ENCODE peak calls at places on chromosomes 6 and 20, in six cellular contexts. H is GM12878, N is NB4, B is ovary, O is prostate gland, E is heart left ventricle. D is an unnamed sample.

GRCh38 chr20:57147185-57147584 is 119.3 kb downstream of the BMP7 start:
- DNase-seq in O (no peak), E (no peak), N (no peak), H (no peak), B (no peak), D (no peak)

GRCh38 chr6:149182262-149182661 is 135.2 kb upstream of the TAB2 start:
- DNase-seq in H (no peak), E (no peak), O (no peak), N (no peak), B (peak; percentile 43), D (peak; percentile 87)

GRCh38 chr6:56913276-56914138 is 41.4 kb upstream of the BEND6 start:
- DNase-seq in B (no peak), N (no peak), H (no peak), O (no peak), E (no peak), D (no peak)

GRCh38 chr6:148866657-148867268 is 119.9 kb downstream of the UST start:
- DNase-seq in O (no peak), E (no peak), N (no peak), B (no peak), H (peak; percentile 68), D (no peak)

GRCh38 chr20:36273414-36274247 is 32.5 kb upstream of the DLGAP4 start:
- DNase-seq in O (no peak), B (no peak), E (no peak), H (no peak), N (peak; percentile 51), D (no peak)

GRCh38 chr20:438581-439469 is 23.5 kb downstream of the TBC1D20 start:
- DNase-seq in N (no peak), B (no peak), O (no peak), H (peak; percentile 13), E (no peak), D (no peak)

GRCh38 chr6:142758257-142759025 is 186.5 kb downstream of the HIVEP2 start:
- DNase-seq in O (no peak), E (no peak), N (no peak), B (no peak), H (no peak), D (no peak)

GRCh38 chr6:100230115-100230975 is 234.4 kb downstream of the SIM1 start:
- DNase-seq in H (no peak), E (no peak), B (no peak), N (no peak), O (no peak), D (no peak)

GRCh38 chr20:17227669-17228623 is 1.1 kb downstream of the PCSK2 start:
- DNase-seq in B (peak; percentile 40), O (no peak), E (no peak), H (no peak), N (no peak), D (no peak)

GRCh38 chr6:53605543-53606235 is 59.9 kb downstream of the KLHL31 start:
- DNase-seq in E (no peak), H (no peak), O (no peak), N (no peak), B (no peak), D (no peak)

GRCh38 chr20:44646023-44646640 is 5.4 kb downstream of the ADA start:
- DNase-seq in E (no peak), N (peak; percentile 97), O (no peak), B (no peak), H (peak; percentile 90), D (no peak)

GRCh38 chr6:44022671-44023352 is 104.4 kb downstream of the MRPL14 start:
- DNase-seq in N (no peak), E (no peak), O (no peak), H (no peak), B (no peak), D (no peak)
- TF ChIP-seq POLR2A in N (no peak), E (no peak), O (no peak), H (no peak), B (no peak), D (no peak)

DNA sequence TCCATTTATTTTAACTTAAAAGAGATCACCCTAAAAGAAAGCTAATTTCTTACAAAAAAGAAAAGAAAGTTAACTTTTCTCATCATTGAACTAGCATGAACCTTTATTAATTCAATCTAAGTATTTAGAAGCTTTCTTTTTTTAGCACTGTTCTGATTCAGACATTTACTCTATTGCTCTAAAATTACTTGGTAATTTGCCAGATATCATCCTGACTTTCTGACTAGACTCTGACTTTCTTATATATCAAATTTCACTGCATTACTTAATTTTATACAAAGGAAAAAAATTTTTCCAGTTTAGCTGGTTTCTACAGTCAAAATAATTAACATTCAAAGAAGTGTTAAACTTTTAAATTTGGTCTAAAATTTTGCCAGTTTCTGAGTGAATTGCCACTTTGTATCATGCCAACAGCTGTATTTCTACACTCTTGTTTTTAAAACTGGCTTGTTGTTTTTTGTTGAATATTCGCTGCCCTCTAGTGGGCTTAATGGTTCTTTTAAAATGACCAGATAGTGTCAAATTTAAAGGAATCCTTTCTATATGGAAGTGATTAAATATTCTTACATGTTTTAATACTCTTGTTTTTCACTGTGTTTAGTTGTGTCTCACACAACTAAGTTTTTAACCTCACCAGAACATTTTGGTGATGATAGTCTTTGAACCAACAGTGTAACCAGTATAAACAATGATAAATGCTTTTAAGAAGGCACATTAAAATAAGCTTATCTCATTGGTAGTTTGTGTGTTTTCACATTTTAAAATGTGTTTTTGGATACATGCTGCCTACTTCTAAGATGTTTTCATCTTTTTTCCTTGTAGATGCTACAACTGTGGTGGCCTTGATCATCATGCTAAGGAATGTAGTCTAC is 102.0 kb downstream of the POPDC3 start:
- DNase-seq in H (no peak), N (peak; percentile 61), B (no peak), E (no peak), O (no peak), D (no peak)
- TF ChIP-seq CTCF in H (peak; percentile 42), N (peak; percentile 34), B (no peak), E (peak; percentile 33), O (no peak), D (peak; percentile 55)

DNA sequence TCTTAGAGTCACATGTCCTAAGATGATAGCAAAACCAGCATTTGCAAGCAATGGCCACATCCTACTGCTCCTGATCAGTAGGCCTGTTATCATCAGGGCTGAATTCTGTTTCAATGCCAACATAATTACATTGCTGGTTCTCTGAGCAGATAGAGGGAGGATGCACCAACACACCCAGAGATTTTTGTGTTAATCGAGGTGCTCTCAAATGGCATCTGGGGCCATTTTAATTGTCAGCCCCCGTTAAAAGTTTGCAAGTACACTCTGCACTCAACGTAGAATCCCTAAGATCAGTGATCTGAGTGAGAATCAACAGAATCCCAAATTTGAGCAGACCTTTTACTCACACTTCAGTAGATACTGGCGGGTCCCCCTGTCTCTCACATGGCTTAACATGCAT is 24.8 kb downstream of the ADTRP start:
- DNase-seq in B (no peak), O (no peak), H (no peak), N (no peak), E (no peak), D (no peak)
- TF ChIP-seq POLR2A in B (no peak), O (no peak), H (no peak), N (no peak), E (no peak), D (no peak)

DNA sequence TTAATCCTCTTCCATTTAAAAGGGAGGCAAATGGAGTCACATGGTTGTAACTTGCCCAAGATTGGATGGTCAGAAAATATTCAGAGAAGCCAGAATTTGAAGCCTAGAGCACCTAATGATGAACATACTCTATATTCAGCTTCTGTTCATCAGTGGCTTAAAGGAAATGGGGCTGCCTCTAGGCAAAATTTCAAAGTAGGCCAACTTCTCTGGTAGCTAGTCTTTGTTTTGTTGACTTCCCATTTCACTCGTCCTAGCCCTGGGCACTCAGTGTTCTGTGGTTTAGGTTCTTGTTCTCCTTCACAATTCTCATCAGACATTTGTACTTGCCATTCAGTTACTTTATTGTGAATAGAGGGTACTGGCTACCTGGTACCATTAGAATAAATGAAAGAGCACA is 13.2 kb downstream of the MAP3K7 start:
- DNase-seq in N (no peak), H (no peak), B (no peak), E (no peak), O (no peak), D (no peak)
- TF ChIP-seq CTCF in N (no peak), H (no peak), B (no peak), E (no peak), O (no peak), D (no peak)

GRCh38 chr20:62237772-62238568 is at the start of gene OSBPL2:
- DNase-seq in E (peak; percentile 99), H (peak; percentile 95), B (peak; percentile 99), N (peak; percentile 98), O (peak; percentile 99), D (peak; percentile 100)
- TF ChIP-seq POLR2A in E (peak; percentile 31), H (peak; percentile 67), B (no peak), N (no peak), O (peak; percentile 30), D (no peak)

DNA sequence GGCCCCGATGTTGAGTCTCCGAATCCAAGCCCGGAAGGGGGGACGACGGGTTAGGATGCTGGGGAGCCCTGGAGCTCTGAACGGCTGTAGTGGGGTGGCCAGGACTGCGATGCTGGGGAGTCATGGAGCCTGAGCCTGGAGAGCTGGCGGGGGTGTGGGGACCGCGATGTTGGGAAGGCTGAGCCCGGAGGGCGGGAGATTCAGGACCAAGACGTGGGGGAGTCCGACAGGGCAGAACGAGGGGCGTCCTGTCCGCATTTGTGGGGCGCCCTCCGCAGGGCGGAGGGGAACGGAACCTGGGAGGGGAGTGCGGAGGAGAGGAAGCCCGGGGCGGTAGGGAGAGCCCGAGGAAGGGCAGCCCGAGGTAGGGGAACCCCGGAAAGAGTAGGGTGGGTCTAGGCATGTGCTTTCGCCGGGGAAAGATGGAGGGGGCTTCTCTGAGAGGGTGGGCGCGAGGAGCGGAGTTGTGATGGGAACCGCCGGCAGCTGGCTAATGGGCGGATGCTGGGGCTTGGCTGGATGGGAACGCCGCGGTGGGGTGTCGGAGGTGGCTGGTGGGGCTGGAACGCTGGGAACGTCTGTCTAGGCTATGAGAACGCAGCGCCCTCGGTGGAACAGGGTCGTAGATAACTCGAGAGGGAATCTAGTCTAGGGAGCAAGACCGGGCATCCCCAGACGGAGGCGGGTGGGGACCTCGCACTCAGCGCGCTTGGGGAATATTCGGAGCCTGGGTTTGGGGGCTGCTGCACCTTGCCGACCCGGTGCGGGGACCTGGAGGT is 681 bp downstream of the PAQR8 start:
- DNase-seq in E (peak; percentile 32), O (no peak), H (no peak), N (no peak), B (peak; percentile 50), D (no peak)
- TF ChIP-seq CTCF in E (no peak), O (no peak), H (peak; percentile 42), N (peak; percentile 7), B (no peak), D (no peak)

DNA sequence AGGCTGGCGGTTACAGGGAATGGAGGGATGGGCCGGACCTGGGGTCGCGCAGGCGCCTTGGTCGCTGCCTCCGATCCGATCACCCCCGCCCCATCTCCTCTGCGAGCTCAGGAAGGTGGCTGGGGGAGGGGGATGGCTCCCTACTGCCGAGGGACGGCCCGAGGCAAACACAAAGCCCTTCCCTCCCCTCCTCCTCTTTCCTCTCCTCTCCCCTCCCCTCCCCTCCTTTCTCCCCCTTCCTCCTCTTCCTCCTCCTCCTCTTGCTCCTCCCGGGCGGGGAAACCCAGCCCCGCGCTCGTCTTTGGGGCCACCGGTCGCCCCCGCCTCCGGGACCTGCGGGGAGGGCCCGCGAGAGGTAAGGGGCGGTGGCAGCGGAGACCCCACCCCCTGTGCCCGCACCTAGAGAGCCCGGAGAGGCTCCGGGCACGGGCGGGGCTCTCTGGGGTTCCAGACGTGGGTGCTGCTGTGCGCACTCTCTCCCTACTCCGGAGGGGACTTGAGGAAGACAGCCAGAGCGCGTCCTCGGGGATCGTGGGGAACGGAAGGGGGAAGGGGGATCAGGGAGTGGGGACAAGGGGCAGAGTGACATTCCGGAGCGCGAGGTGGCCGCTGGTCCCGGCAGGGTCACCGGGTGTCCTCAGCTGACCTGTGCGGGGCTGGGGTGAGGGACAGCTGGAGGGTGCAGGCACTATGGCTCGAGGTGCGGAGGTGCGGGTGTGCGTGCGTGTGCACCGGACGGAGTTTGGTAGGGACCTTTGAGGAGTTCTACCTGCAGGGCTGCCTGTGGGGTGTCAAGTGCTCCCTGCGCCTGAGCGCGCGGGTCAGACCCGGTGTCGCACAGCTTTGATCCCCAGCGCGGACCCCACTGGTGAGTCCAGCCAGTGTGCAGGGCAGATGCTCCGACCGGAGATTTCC is at the start of gene RIN2:
- DNase-seq in H (no peak), E (peak; percentile 94), B (peak; percentile 89), O (peak; percentile 94), N (peak; percentile 27), D (peak; percentile 93)
- TF ChIP-seq POLR2A in H (no peak), E (peak; percentile 44), B (no peak), O (peak; percentile 73), N (no peak), D (no peak)

D was measured in esophagus muscularis mucosa.